ENCODE peak calls at places on chromosomes 11 and 22, in seven cellular contexts. N, O, F, L, T, S and G are unnamed samples.

GRCh38 chr22:23522642-23523251 is 57.3 kb downstream of the IGLL1 start:
- DNase-seq in N (no peak), O (no peak), F (peak; percentile 79), L (no peak), T (peak; percentile 72), S (peak; percentile 22), G (no peak)

GRCh38 chr11:103279821-103280220 is 170.6 kb downstream of the DYNC2H1 start:
- DNase-seq in N (no peak), O (no peak), F (no peak), L (peak; percentile 19), T (no peak), S (peak; percentile 46), G (no peak)

GRCh38 chr11:45410391-45411215 is 124.5 kb upstream of the SYT13 start:
- DNase-seq in N (peak; percentile 54), O (no peak), F (no peak), L (no peak), T (peak; percentile 96), S (no peak), G (peak; percentile 59)

GRCh38 chr11:70661763-70662501 is 263.6 kb downstream of the CTTN start:
- DNase-seq in N (peak; percentile 77), O (peak; percentile 43), F (peak; percentile 54), L (peak; percentile 43), T (peak; percentile 72), S (no peak), G (peak; percentile 59)

GRCh38 chr11:20156280-20156875 is 3.9 kb downstream of the DBX1 start:
- DNase-seq in N (peak; percentile 87), O (no peak), F (no peak), L (no peak), T (peak; percentile 54), S (no peak), G (peak; percentile 86)

GRCh38 chr11:76230392-76230791 is 24.1 kb upstream of the WNT11 start:
- DNase-seq in N (no peak), O (no peak), F (no peak), L (no peak), T (no peak), S (no peak), G (no peak)

GRCh38 chr11:14764213-14764898 is 120.8 kb downstream of the PDE3B start:
- DNase-seq in N (no peak), O (no peak), F (no peak), L (no peak), T (no peak), S (no peak), G (no peak)

GRCh38 chr11:22079133-22079847 is 113.6 kb upstream of the ANO5 start:
- DNase-seq in N (no peak), O (no peak), F (no peak), L (no peak), T (no peak), S (no peak), G (no peak)

GRCh38 chr22:46044718-46045458 is 67.9 kb upstream of the WNT7B start:
- DNase-seq in N (peak; percentile 66), O (no peak), F (peak; percentile 19), L (no peak), T (no peak), S (no peak), G (no peak)

GRCh38 chr22:30885591-30885990 is 83.0 kb downstream of the MORC2 start:
- DNase-seq in N (no peak), O (no peak), F (no peak), L (no peak), T (no peak), S (no peak), G (no peak)
- H3K4ac ChIP-seq in N (no peak overlapping the region), O (no peak overlapping the region), F (no peak overlapping the region), L (no peak overlapping the region), T (no peak overlapping the region), S (no peak overlapping the region), G (no peak overlapping the region)

DNA sequence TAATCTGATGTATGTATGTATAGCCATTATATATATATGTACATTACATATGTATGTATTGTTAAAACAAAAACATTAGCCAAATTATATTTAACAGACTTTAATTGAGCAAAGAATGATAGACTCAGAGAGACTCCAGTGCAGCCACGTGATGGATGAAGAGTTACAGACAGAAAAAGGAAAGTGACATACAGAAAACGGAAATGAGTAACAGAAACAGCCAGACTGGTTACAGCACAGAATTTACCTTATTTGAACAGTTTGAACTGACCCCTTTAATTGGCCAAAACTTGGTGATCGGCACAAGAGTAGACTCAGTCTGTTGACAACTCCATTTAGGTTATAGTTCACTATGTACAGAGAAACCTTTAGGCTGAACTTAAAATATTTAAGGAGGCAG is 35.0 kb downstream of the CHORDC1 start:
- DNase-seq in N (no peak), O (no peak), F (no peak), L (no peak), T (no peak), S (no peak), G (no peak)
- H3K4ac ChIP-seq in N (no peak overlapping the region), O (no peak overlapping the region), F (no peak overlapping the region), L (no peak overlapping the region), T (no peak overlapping the region), S (no peak overlapping the region), G (no peak overlapping the region)

DNA sequence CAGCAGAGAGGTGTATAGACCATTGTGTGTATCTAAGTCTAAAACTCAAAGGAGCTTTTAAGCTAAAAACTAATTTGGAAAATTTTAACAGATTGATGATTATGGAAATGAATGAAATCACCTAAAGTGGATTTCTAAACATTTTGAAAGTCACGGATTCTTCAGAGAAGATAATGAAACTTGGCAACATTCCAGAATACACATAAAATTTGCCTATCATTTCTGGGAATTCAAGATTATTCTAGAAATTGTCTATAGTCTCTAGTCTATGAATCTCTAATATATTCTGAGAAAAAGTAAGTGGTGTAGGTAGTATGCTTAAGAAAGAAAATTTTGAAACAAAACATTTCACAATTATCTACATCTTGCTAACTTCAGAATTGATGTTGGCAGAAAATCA is 1117.9 kb upstream of the CNTN5 start:
- DNase-seq in N (no peak), O (no peak), F (no peak), L (no peak), T (no peak), S (no peak), G (no peak)
- H3K4ac ChIP-seq in N (no peak overlapping the region), O (no peak overlapping the region), F (no peak overlapping the region), L (no peak overlapping the region), T (no peak overlapping the region), S (no peak overlapping the region), G (no peak overlapping the region)

GRCh38 chr11:116122697-116123472 is 618.7 kb upstream of the CADM1 start:
- DNase-seq in N (peak; percentile 23), O (no peak), F (no peak), L (no peak), T (no peak), S (no peak), G (no peak)
- H3K4ac ChIP-seq in N (no peak overlapping the region), O (peak overlapping the region; percentile 26), F (no peak overlapping the region), L (no peak overlapping the region), T (no peak overlapping the region), S (no peak overlapping the region), G (no peak overlapping the region)

DNA sequence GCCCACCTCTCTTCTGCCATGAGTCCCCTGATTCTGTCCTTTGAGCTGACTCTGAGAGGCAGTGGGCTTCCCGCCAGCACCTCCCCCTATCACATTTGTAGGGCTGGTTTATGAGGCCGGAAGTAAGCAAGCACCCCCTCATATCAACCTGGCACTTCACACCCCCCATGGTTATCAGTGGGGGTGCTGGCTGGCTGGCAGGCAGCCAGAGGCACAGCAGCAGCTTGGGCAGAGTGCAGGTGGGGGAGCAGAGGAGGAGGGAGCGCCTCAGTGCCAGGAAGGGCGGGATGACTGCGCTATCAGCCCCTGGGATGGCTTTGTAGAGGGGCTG is 22.9 kb upstream of the CHRM4 start:
- DNase-seq in N (no peak), O (no peak), F (no peak), L (no peak), T (no peak), S (no peak), G (no peak)
- H3K4ac ChIP-seq in N (no peak overlapping the region), O (no peak overlapping the region), F (no peak overlapping the region), L (no peak overlapping the region), T (no peak overlapping the region), S (no peak overlapping the region), G (no peak overlapping the region)

DNA sequence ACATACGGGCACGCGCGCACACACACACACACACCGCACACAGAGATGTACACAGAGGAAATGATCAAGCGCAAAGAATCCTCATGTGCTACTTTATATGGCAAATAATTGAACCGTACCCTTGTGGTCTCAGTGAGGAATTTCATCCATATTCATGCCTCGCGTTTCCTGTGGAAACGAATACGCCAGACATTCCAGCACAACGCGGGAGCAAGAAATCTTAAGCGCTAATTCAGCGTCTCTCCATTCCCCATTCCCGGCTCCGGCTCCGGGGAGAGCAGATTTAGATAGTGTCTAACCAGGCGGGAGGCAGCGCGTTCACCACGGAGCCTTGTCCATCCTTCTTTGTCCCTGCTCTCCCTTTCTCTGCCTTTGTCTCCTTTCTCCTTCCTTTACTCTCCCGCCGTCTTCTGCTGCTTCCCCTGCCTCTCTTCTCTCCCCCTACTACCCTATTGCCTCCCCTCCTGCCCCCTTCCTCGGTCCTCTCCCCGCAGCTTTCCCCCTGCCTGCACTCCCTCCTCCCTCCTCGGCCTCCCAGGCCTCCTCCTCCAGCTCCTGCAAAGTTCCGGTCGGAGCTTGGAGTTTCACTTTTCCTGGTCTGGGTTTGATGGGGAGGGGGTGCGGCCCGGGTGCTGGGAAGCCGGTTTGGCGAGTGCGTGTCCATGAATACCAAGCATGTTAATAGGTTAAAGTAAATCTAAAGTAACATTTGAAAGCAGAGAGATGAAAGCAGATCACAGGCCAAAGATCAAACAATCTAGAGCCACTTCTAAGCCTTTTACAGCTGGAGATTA is 579.3 kb downstream of the BUD13 start:
- DNase-seq in N (peak; percentile 71), O (peak; percentile 51), F (peak; percentile 36), L (peak; percentile 62), T (peak; percentile 89), S (peak; percentile 36), G (peak; percentile 82)
- H3K4ac ChIP-seq in N (peak overlapping the region; percentile 44), O (no peak overlapping the region), F (no peak overlapping the region), L (peak overlapping the region; percentile 64), T (peak overlapping the region; percentile 79), S (peak overlapping the region; percentile 7), G (no peak overlapping the region)

DNA sequence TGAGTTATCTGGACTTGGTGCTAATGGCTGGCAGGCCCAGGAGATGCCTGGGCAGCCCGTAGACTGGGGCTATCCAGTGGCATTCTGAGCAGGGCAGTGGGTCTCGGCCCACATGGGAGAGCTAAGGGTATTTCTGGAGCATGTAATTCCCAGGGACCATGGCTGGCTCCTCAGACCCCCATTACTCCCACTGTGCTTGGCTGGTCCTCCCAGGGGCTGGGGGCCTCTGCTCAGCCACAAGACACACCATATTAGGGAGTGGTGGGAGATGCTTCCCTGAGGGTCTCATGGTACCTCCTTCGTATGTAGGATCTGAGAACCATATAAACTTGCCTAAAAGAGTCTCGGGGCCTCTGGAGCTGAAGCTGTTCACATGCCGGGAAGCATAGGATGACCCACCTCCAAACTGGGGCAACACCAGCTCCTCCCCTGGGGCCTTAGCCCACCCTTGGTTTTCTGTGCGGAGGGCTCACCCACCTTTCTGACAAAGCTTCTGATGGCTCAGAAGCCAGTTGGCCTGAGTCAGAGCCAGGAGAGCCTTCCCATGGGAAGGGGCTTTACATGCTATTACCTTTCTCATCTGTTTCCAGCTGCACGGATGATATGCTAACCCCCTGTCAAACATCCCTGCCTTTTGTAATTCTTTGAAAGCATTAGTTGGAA is 9.5 kb upstream of the FTH1 start:
- DNase-seq in N (no peak), O (no peak), F (no peak), L (no peak), T (no peak), S (no peak), G (no peak)
- H3K4ac ChIP-seq in N (no peak overlapping the region), O (no peak overlapping the region), F (no peak overlapping the region), L (no peak overlapping the region), T (no peak overlapping the region), S (no peak overlapping the region), G (no peak overlapping the region)

GRCh38 chr11:27926056-27926455 is 181.9 kb downstream of the KIF18A start:
- DNase-seq in N (no peak), O (no peak), F (no peak), L (no peak), T (no peak), S (no peak), G (no peak)
- H3K4ac ChIP-seq in N (no peak overlapping the region), O (no peak overlapping the region), F (peak overlapping the region; percentile 39), L (peak overlapping the region; percentile 98), T (no peak overlapping the region), S (no peak overlapping the region), G (no peak overlapping the region)

GRCh38 chr11:130937051-130937450 is 20.8 kb upstream of the SNX19 start:
- DNase-seq in N (no peak), O (no peak), F (no peak), L (no peak), T (no peak), S (peak; percentile 50), G (no peak)
- H3K4ac ChIP-seq in N (no peak overlapping the region), O (no peak overlapping the region), F (no peak overlapping the region), L (no peak overlapping the region), T (no peak overlapping the region), S (no peak overlapping the region), G (no peak overlapping the region)